ENCODE peak calls at places on chromosomes 16 and 17, in six cellular contexts. One of them, this sample, is unnamed.

GRCh38 chr17:55735784-55736405 is 13.2 kb upstream of the TMEM100 start:
- DNase-seq in B cell: no peak
- DNase-seq in fibroblast of mammary gland: peak
- DNase-seq in left ventricle myocardium inferior: no peak
- DNase-seq in PC-9: peak
- DNase-seq in nephron progenitor cell: peak
- DNase-seq in this sample: peak

GRCh38 chr17:57672205-57672632 is 72.9 kb downstream of the CCDC182 start:
- DNase-seq in nephron progenitor cell: no peak
- DNase-seq in B cell: no peak
- DNase-seq in fibroblast of mammary gland: peak
- DNase-seq in left ventricle myocardium inferior: no peak
- DNase-seq in PC-9: no peak
- DNase-seq in this sample: peak

GRCh38 chr17:17225901-17226300 is 11.1 kb downstream of the FLCN start:
- DNase-seq in fibroblast of mammary gland: no peak
- DNase-seq in nephron progenitor cell: no peak
- DNase-seq in PC-9: no peak
- DNase-seq in left ventricle myocardium inferior: no peak
- DNase-seq in B cell: no peak
- DNase-seq in this sample: no peak

GRCh38 chr17:55056530-55056929 is 88.0 kb downstream of the STXBP4 start:
- DNase-seq in B cell: no peak
- DNase-seq in fibroblast of mammary gland: no peak
- DNase-seq in PC-9: peak
- DNase-seq in nephron progenitor cell: no peak
- DNase-seq in left ventricle myocardium inferior: no peak
- DNase-seq in this sample: peak

GRCh38 chr17:69525920-69526841 is 111.7 kb downstream of the MAP2K6 start:
- DNase-seq in B cell: peak
- DNase-seq in PC-9: peak
- DNase-seq in fibroblast of mammary gland: peak
- DNase-seq in left ventricle myocardium inferior: peak
- DNase-seq in nephron progenitor cell: peak
- DNase-seq in this sample: peak

GRCh38 chr16:1526608-1527555 is 6.6 kb upstream of the TMEM204 start:
- DNase-seq in nephron progenitor cell: no peak
- DNase-seq in left ventricle myocardium inferior: no peak
- DNase-seq in B cell: no peak
- DNase-seq in PC-9: no peak
- DNase-seq in fibroblast of mammary gland: no peak
- DNase-seq in this sample: no peak

GRCh38 chr17:34673995-34674900 is 94.9 kb downstream of the TMEM132E start:
- DNase-seq in PC-9: no peak
- DNase-seq in B cell: no peak
- DNase-seq in nephron progenitor cell: no peak
- DNase-seq in left ventricle myocardium inferior: no peak
- DNase-seq in fibroblast of mammary gland: no peak
- DNase-seq in this sample: no peak

GRCh38 chr16:2752850-2753522 is 548 bp downstream of the SRRM2 start:
- DNase-seq in left ventricle myocardium inferior: peak
- DNase-seq in fibroblast of mammary gland: peak
- DNase-seq in PC-9: peak
- DNase-seq in B cell: no peak
- DNase-seq in nephron progenitor cell: peak
- DNase-seq in this sample: peak

GRCh38 chr17:58960068-58960467 is 146.6 kb downstream of the TRIM37 start:
- DNase-seq in left ventricle myocardium inferior: no peak
- DNase-seq in nephron progenitor cell: no peak
- DNase-seq in B cell: no peak
- DNase-seq in PC-9: peak
- DNase-seq in fibroblast of mammary gland: peak
- DNase-seq in this sample: peak

GRCh38 chr17:7133916-7134315 is 19.3 kb upstream of the ASGR2 start:
- DNase-seq in fibroblast of mammary gland: no peak
- DNase-seq in left ventricle myocardium inferior: no peak
- DNase-seq in nephron progenitor cell: no peak
- DNase-seq in PC-9: no peak
- DNase-seq in B cell: no peak
- DNase-seq in this sample: no peak

GRCh38 chr16:56851671-56852400 is 13.2 kb upstream of the SLC12A3 start:
- DNase-seq in fibroblast of mammary gland: peak
- DNase-seq in nephron progenitor cell: no peak
- DNase-seq in PC-9: no peak
- DNase-seq in left ventricle myocardium inferior: no peak
- DNase-seq in B cell: no peak
- DNase-seq in this sample: peak

GRCh38 chr16:66591018-66591417 is 11.8 kb downstream of the CMTM2 start:
- DNase-seq in B cell: no peak
- DNase-seq in PC-9: no peak
- DNase-seq in left ventricle myocardium inferior: no peak
- DNase-seq in fibroblast of mammary gland: no peak
- DNase-seq in nephron progenitor cell: no peak
- DNase-seq in this sample: no peak

GRCh38 chr16:75529959-75530358 is 5.9 kb downstream of the CHST5 start:
- DNase-seq in nephron progenitor cell: no peak
- DNase-seq in B cell: no peak
- DNase-seq in PC-9: no peak
- DNase-seq in fibroblast of mammary gland: no peak
- DNase-seq in left ventricle myocardium inferior: no peak
- DNase-seq in this sample: no peak

GRCh38 chr16:84610385-84610784 is 7.5 kb downstream of the COTL1 start:
- DNase-seq in nephron progenitor cell: no peak
- DNase-seq in B cell: no peak
- DNase-seq in PC-9: no peak
- DNase-seq in fibroblast of mammary gland: peak
- DNase-seq in left ventricle myocardium inferior: no peak
- DNase-seq in this sample: no peak

GRCh38 chr16:2337431-2338296 is 2.9 kb downstream of the ABCA3 start:
- DNase-seq in fibroblast of mammary gland: no peak
- DNase-seq in nephron progenitor cell: no peak
- DNase-seq in PC-9: no peak
- DNase-seq in left ventricle myocardium inferior: no peak
- DNase-seq in B cell: no peak
- DNase-seq in this sample: no peak

GRCh38 chr17:880074-880870 is 98.1 kb downstream of the MRM3 start:
- DNase-seq in PC-9: peak
- DNase-seq in fibroblast of mammary gland: peak
- DNase-seq in nephron progenitor cell: no peak
- DNase-seq in left ventricle myocardium inferior: no peak
- DNase-seq in B cell: no peak
- DNase-seq in this sample: peak

GRCh38 chr17:50640701-50641338 is 6.1 kb downstream of the ABCC3 start:
- DNase-seq in left ventricle myocardium inferior: no peak
- DNase-seq in PC-9: no peak
- DNase-seq in fibroblast of mammary gland: peak
- DNase-seq in B cell: no peak
- DNase-seq in nephron progenitor cell: no peak
- DNase-seq in this sample: no peak

GRCh38 chr16:66874079-66874775 is 6.1 kb upstream of the PDP2 start:
- DNase-seq in PC-9: no peak
- DNase-seq in left ventricle myocardium inferior: no peak
- DNase-seq in B cell: no peak
- DNase-seq in nephron progenitor cell: no peak
- DNase-seq in fibroblast of mammary gland: peak
- DNase-seq in this sample: peak

GRCh38 chr17:75252039-75252816 is 9.2 kb downstream of the GGA3 start:
- DNase-seq in left ventricle myocardium inferior: no peak
- DNase-seq in nephron progenitor cell: no peak
- DNase-seq in fibroblast of mammary gland: no peak
- DNase-seq in PC-9: no peak
- DNase-seq in B cell: no peak
- DNase-seq in this sample: no peak

GRCh38 chr17:77585142-77585860 is 373.2 kb upstream of the TNRC6C start:
- DNase-seq in B cell: no peak
- DNase-seq in left ventricle myocardium inferior: no peak
- DNase-seq in fibroblast of mammary gland: no peak
- DNase-seq in PC-9: no peak
- DNase-seq in nephron progenitor cell: no peak
- DNase-seq in this sample: no peak

GRCh38 chr16:71230122-71230845 is at the start of gene HYDIN:
- DNase-seq in left ventricle myocardium inferior: no peak
- DNase-seq in B cell: no peak
- DNase-seq in nephron progenitor cell: peak
- DNase-seq in PC-9: peak
- DNase-seq in fibroblast of mammary gland: peak
- DNase-seq in this sample: peak

GRCh38 chr16:85422124-85422373 is 191.1 kb upstream of the GSE1 start:
- DNase-seq in fibroblast of mammary gland: no peak
- DNase-seq in nephron progenitor cell: no peak
- DNase-seq in PC-9: no peak
- DNase-seq in B cell: no peak
- DNase-seq in left ventricle myocardium inferior: no peak
- DNase-seq in this sample: no peak

GRCh38 chr17:46771601-46772012 is 46.9 kb downstream of the WNT3 start:
- DNase-seq in PC-9: peak
- DNase-seq in fibroblast of mammary gland: no peak
- DNase-seq in left ventricle myocardium inferior: no peak
- DNase-seq in nephron progenitor cell: peak
- DNase-seq in B cell: no peak
- DNase-seq in this sample: no peak

GRCh38 chr17:67248291-67248690 is 3.3 kb upstream of the HELZ start:
- DNase-seq in nephron progenitor cell: no peak
- DNase-seq in PC-9: no peak
- DNase-seq in B cell: no peak
- DNase-seq in fibroblast of mammary gland: no peak
- DNase-seq in left ventricle myocardium inferior: no peak
- DNase-seq in this sample: no peak

GRCh38 chr16:51553314-51553713 is 402.2 kb upstream of the SALL1 start:
- DNase-seq in PC-9: no peak
- DNase-seq in nephron progenitor cell: no peak
- DNase-seq in fibroblast of mammary gland: no peak
- DNase-seq in B cell: no peak
- DNase-seq in left ventricle myocardium inferior: no peak
- DNase-seq in this sample: no peak

GRCh38 chr17:29930399-29931010 is 477 bp upstream of the SSH2 start:
- DNase-seq in left ventricle myocardium inferior: no peak
- DNase-seq in fibroblast of mammary gland: peak
- DNase-seq in nephron progenitor cell: peak
- DNase-seq in B cell: no peak
- DNase-seq in PC-9: no peak
- DNase-seq in this sample: peak

GRCh38 chr17:29936724-29937123 is 4.7 kb upstream of the EFCAB5 start:
- DNase-seq in fibroblast of mammary gland: no peak
- DNase-seq in left ventricle myocardium inferior: no peak
- DNase-seq in B cell: no peak
- DNase-seq in nephron progenitor cell: no peak
- DNase-seq in PC-9: no peak
- DNase-seq in this sample: no peak

GRCh38 chr17:29929544-29930398 is at the start of gene SSH2:
- DNase-seq in left ventricle myocardium inferior: peak
- DNase-seq in fibroblast of mammary gland: peak
- DNase-seq in nephron progenitor cell: peak
- DNase-seq in PC-9: peak
- DNase-seq in B cell: peak
- DNase-seq in this sample: peak

GRCh38 chr17:29931253-29931932 is 1.4 kb upstream of the SSH2 start:
- DNase-seq in nephron progenitor cell: peak
- DNase-seq in B cell: peak
- DNase-seq in fibroblast of mammary gland: peak
- DNase-seq in PC-9: peak
- DNase-seq in left ventricle myocardium inferior: peak
- DNase-seq in this sample: peak

GRCh38 chr17:29933379-29933778 is 3.4 kb upstream of the SSH2 start:
- DNase-seq in PC-9: no peak
- DNase-seq in B cell: no peak
- DNase-seq in fibroblast of mammary gland: peak
- DNase-seq in left ventricle myocardium inferior: no peak
- DNase-seq in nephron progenitor cell: no peak
- DNase-seq in this sample: peak
- TF ChIP-seq CTCF in PC-9: no peak
- TF ChIP-seq CTCF in B cell: no peak
- TF ChIP-seq CTCF in fibroblast of mammary gland: peak
- TF ChIP-seq CTCF in left ventricle myocardium inferior: no peak
- TF ChIP-seq CTCF in nephron progenitor cell: no peak
- TF ChIP-seq CTCF in this sample: peak

DNA sequence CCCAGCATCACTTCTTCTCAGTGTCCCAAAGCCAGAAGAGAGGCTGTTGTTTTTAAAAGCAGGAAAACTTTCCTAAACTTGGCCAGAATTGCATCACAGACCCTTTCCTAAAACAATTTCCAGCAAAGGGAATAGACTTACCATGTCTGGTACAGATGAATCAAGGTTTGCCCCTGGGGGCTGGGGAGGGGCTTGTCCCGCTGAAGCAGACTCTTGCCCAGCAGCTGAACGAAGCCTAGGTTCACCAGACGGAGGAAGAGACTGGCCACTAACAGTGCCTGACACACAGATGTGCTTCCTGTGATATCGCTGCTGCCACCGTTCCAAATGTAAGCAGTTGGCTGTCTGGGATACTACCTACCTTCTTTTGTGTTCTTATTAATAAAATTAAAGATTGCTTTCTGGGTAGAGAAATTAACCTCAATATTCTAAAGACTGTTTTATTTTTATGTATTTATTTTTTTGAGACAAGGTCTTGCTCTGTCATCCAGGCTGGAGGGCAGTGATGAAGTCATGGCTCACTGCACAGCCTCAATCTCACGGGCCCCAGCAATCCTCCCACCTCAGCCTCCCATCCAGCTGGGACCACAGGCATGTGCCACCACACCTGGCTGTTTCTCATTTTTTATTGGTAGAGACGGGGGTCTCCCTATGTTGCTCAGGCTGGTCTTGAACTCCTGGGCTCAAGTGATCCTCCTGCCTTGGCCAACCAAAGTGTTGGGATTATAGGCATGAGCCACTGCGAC is 13.5 kb downstream of the PRCD start:
- DNase-seq in fibroblast of mammary gland: no peak
- DNase-seq in B cell: no peak
- DNase-seq in left ventricle myocardium inferior: no peak
- DNase-seq in PC-9: no peak
- DNase-seq in nephron progenitor cell: no peak
- DNase-seq in this sample: no peak
- TF ChIP-seq CTCF in fibroblast of mammary gland: no peak
- TF ChIP-seq CTCF in B cell: no peak
- TF ChIP-seq CTCF in left ventricle myocardium inferior: no peak
- TF ChIP-seq CTCF in PC-9: no peak
- TF ChIP-seq CTCF in nephron progenitor cell: no peak
- TF ChIP-seq CTCF in this sample: no peak

GRCh38 chr16:16183562-16183961 is 39.7 kb downstream of the ABCC6 start:
- DNase-seq in nephron progenitor cell: no peak
- DNase-seq in left ventricle myocardium inferior: no peak
- DNase-seq in fibroblast of mammary gland: no peak
- DNase-seq in B cell: no peak
- DNase-seq in PC-9: no peak
- DNase-seq in this sample: no peak
- TF ChIP-seq CTCF in nephron progenitor cell: no peak
- TF ChIP-seq CTCF in left ventricle myocardium inferior: no peak
- TF ChIP-seq CTCF in fibroblast of mammary gland: peak
- TF ChIP-seq CTCF in B cell: no peak
- TF ChIP-seq CTCF in PC-9: no peak
- TF ChIP-seq CTCF in this sample: no peak

DNA sequence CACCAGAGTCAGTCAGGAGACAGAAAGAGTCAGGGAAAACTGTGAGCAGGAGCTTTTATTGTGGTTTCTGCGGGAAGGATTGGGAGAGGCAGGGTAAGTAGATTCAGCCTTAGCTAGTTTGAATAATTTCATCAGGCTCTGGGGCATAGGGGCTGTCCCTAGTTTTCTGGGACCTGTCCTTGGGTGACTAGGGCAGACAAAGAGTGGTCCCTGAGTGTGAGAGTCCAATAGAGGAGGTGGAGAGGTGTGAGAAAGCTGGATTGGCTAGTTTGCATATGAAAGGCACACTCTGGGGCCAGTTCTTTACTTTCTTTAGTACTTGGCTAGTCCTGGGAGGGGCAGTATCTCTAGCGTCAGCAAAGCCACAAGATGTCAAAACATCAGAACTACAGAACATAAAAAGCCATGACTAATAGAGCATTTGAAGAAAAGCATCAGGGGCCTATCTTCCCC is 255.6 kb downstream of the HS3ST3A1 start:
- DNase-seq in PC-9: no peak
- DNase-seq in B cell: no peak
- DNase-seq in fibroblast of mammary gland: peak
- DNase-seq in nephron progenitor cell: no peak
- DNase-seq in left ventricle myocardium inferior: no peak
- DNase-seq in this sample: peak
- TF ChIP-seq CTCF in PC-9: no peak
- TF ChIP-seq CTCF in B cell: no peak
- TF ChIP-seq CTCF in fibroblast of mammary gland: peak
- TF ChIP-seq CTCF in nephron progenitor cell: no peak
- TF ChIP-seq CTCF in left ventricle myocardium inferior: no peak
- TF ChIP-seq CTCF in this sample: no peak

This sample was measured in fibroblast of the aortic adventitia.